ENCODE peak calls at places on chromosome 11, in ten cellular contexts. F is fibroblast of pulmonary artery; K is stimulated activated CD4-positive, alpha-beta T cell treated with anti-CD3 and anti-CD28 coated beads, TNF-alpha, amount 100 ng/mL, for 48 hours; M is AG08396; R is GF-D8; U is stimulated activated CD8-positive, alpha-beta memory T cell treated with anti-CD3 and anti-CD28 coated beads, Interleukin-4, amount 100 ng/mL, for 4 hours; H is Peyer's patch; X is EH; V is NCI-H774; I is cerebellum. B is an unnamed sample.
A peak's percentile ranks its signal among the peaks of the same experiment; 100 is the strongest.

GRCh38 chr11:18522388-18522787 is 4.4 kb downstream of the TSG101 start:
- DNase-seq in F (no peak), K (no peak), M (peak; percentile 5), R (no peak), U (no peak), H (no peak), X (no peak), V (no peak), I (no peak), B (no peak)

GRCh38 chr11:122214080-122214479 is 98.1 kb upstream of the BLID start:
- DNase-seq in F (no peak), K (no peak), M (no peak), R (no peak), U (no peak), H (no peak), X (no peak), V (no peak), I (no peak), B (no peak)

GRCh38 chr11:57157624-57158023 is 24.1 kb upstream of the LRRC55 start:
- DNase-seq in F (no peak), K (no peak), M (no peak), R (no peak), U (no peak), H (no peak), X (no peak), V (no peak), I (no peak), B (no peak)

GRCh38 chr11:93000511-93001476 is 31.3 kb downstream of the MTNR1B start:
- DNase-seq in F (peak; percentile 72), K (no peak), M (peak; percentile 73), R (no peak), U (no peak), H (no peak), X (peak; percentile 96), V (no peak), I (no peak), B (no peak)

GRCh38 chr11:47161134-47161854 is 15.4 kb downstream of the ARFGAP2 start:
- DNase-seq in F (peak; percentile 77), K (peak; percentile 28), M (peak; percentile 89), R (no peak), U (no peak), H (peak; percentile 33), X (peak; percentile 77), V (peak; percentile 24), I (peak; percentile 80), B (no peak)

GRCh38 chr11:2574043-2574552 is 125.7 kb downstream of the KCNQ1OT1 start:
- DNase-seq in F (no peak), K (no peak), M (no peak), R (no peak), U (no peak), H (no peak), X (no peak), V (no peak), I (no peak), B (no peak)

GRCh38 chr11:43834291-43834690 is 46.3 kb upstream of the ALKBH3 start:
- DNase-seq in F (no peak), K (no peak), M (no peak), R (no peak), U (no peak), H (no peak), X (no peak), V (no peak), I (peak; percentile 36), B (no peak)

GRCh38 chr11:27795955-27796861 is 96.0 kb upstream of the BDNF start:
- DNase-seq in F (no peak), K (no peak), M (peak; percentile 9), R (no peak), U (no peak), H (no peak), X (peak; percentile 17), V (peak; percentile 86), I (no peak), B (no peak)

GRCh38 chr11:95108159-95108611 is 18.5 kb downstream of the ENDOD1 start:
- DNase-seq in F (peak; percentile 90), K (no peak), M (peak; percentile 25), R (no peak), U (no peak), H (no peak), X (peak; percentile 48), V (no peak), I (peak; percentile 73), B (no peak)

GRCh38 chr11:27158763-27159679 is 118.4 kb downstream of the BBOX1 start:
- DNase-seq in F (peak; percentile 89), K (no peak), M (peak; percentile 77), R (no peak), U (no peak), H (no peak), X (peak; percentile 80), V (peak; percentile 62), I (peak; percentile 78), B (no peak)

GRCh38 chr11:111978028-111978771 is 41.1 kb downstream of the DIXDC1 start:
- DNase-seq in F (peak; percentile 83), K (no peak), M (peak; percentile 88), R (no peak), U (no peak), H (no peak), X (peak; percentile 84), V (no peak), I (peak; percentile 94), B (no peak)

GRCh38 chr11:13143486-13144297 is 133.9 kb upstream of the BMAL1 start:
- DNase-seq in F (no peak), K (no peak), M (no peak), R (no peak), U (no peak), H (no peak), X (no peak), V (no peak), I (no peak), B (no peak)

GRCh38 chr11:44916797-44917196 is 33.9 kb downstream of the TP53I11 start:
- DNase-seq in F (no peak), K (no peak), M (no peak), R (no peak), U (no peak), H (no peak), X (no peak), V (no peak), I (no peak), B (no peak)

GRCh38 chr11:44901782-44902181 is 48.9 kb downstream of the TP53I11 start:
- DNase-seq in F (no peak), K (no peak), M (no peak), R (no peak), U (no peak), H (no peak), X (no peak), V (no peak), I (no peak), B (no peak)

GRCh38 chr11:96893988-96894387 is 504.2 kb downstream of the JRKL start:
- DNase-seq in F (no peak), K (no peak), M (no peak), R (no peak), U (no peak), H (no peak), X (no peak), V (no peak), I (no peak), B (no peak)

GRCh38 chr11:113488931-113489351 is 13.7 kb upstream of the DRD2 start:
- DNase-seq in F (no peak), K (no peak), M (no peak), R (no peak), U (no peak), H (no peak), X (no peak), V (no peak), I (no peak), B (no peak)

GRCh38 chr11:10651579-10652361 is 41.8 kb downstream of the IRAG1 start:
- DNase-seq in F (no peak), K (no peak), M (no peak), R (no peak), U (no peak), H (no peak), X (no peak), V (no peak), I (no peak), B (no peak)

GRCh38 chr11:67238894-67239794 is 27.1 kb upstream of the GRK2 start:
- DNase-seq in F (no peak), K (no peak), M (no peak), R (no peak), U (no peak), H (no peak), X (peak; percentile 16), V (no peak), I (no peak), B (no peak)

GRCh38 chr11:3188496-3189192 is 23.5 kb upstream of the OSBPL5 start:
- DNase-seq in F (no peak), K (no peak), M (no peak), R (no peak), U (no peak), H (no peak), X (no peak), V (no peak), I (no peak), B (no peak)

GRCh38 chr11:93983542-93984204 is 37.5 kb upstream of the HEPHL1 start:
- DNase-seq in F (no peak), K (no peak), M (no peak), R (no peak), U (no peak), H (no peak), X (no peak), V (no peak), I (no peak), B (no peak)

GRCh38 chr11:75105462-75105925 is 8.8 kb upstream of the OR2AT4 start:
- DNase-seq in F (no peak), K (no peak), M (no peak), R (no peak), U (no peak), H (no peak), X (peak; percentile 19), V (peak; percentile 22), I (no peak), B (no peak)

GRCh38 chr11:8698917-8699441 is 16.4 kb downstream of the RPL27A start:
- DNase-seq in F (no peak), K (no peak), M (no peak), R (no peak), U (no peak), H (no peak), X (no peak), V (no peak), I (no peak), B (no peak)

GRCh38 chr11:614091-614582 is 1.6 kb downstream of the IRF7 start:
- DNase-seq in F (no peak), K (no peak), M (no peak), R (no peak), U (no peak), H (no peak), X (no peak), V (no peak), I (no peak), B (no peak)

GRCh38 chr11:63931045-63931444 is 7.8 kb upstream of the NAA40 start:
- DNase-seq in F (no peak), K (no peak), M (no peak), R (no peak), U (no peak), H (no peak), X (no peak), V (no peak), I (no peak), B (no peak)

GRCh38 chr11:106656646-106657045 is 361.6 kb downstream of the GUCY1A2 start:
- DNase-seq in F (no peak), K (no peak), M (no peak), R (no peak), U (no peak), H (no peak), X (no peak), V (no peak), I (no peak), B (no peak)

GRCh38 chr11:19633276-19633675 is 79.4 kb upstream of the NAV2 start:
- DNase-seq in F (no peak), K (no peak), M (peak; percentile 16), R (no peak), U (no peak), H (no peak), X (no peak), V (no peak), I (peak; percentile 33), B (no peak)

GRCh38 chr11:9688716-9689511 is 25.0 kb downstream of the SWAP70 start:
- DNase-seq in F (peak; percentile 95), K (no peak), M (peak; percentile 43), R (no peak), U (no peak), H (peak; percentile 63), X (peak; percentile 86), V (no peak), I (no peak), B (no peak)

GRCh38 chr11:26025680-26026079 is 306.2 kb upstream of the ANO3 start:
- DNase-seq in F (peak; percentile 47), K (no peak), M (no peak), R (no peak), U (no peak), H (no peak), X (no peak), V (no peak), I (no peak), B (no peak)

B was measured in esophagus squamous epithelium.